ENCODE peak calls at places on chromosomes 2 and 18, in six cellular contexts. M, I, O, Y, H and G are unnamed samples.

GRCh38 chr2:128375454-128375853 is 56.8 kb upstream of the HS6ST1 start:
- DNase-seq in M (no peak), I (no peak), O (no peak), Y (no peak), H (no peak), G (no peak)

GRCh38 chr2:55885129-55885943 is 38.2 kb downstream of the EFEMP1 start:
- DNase-seq in M (no peak), I (no peak), O (no peak), Y (peak; percentile 90), H (no peak), G (no peak)

GRCh38 chr2:15334650-15335326 is 226.3 kb downstream of the NBAS start:
- DNase-seq in M (no peak), I (no peak), O (no peak), Y (peak; percentile 28), H (no peak), G (no peak)

GRCh38 chr18:59478591-59478990 is 119.5 kb upstream of the LMAN1 start:
- DNase-seq in M (no peak), I (no peak), O (no peak), Y (no peak), H (no peak), G (no peak)

GRCh38 chr18:59238385-59238784 is 18.4 kb downstream of the GRP start:
- DNase-seq in M (no peak), I (no peak), O (no peak), Y (no peak), H (no peak), G (no peak)

GRCh38 chr2:100196786-100197494 is 54.5 kb upstream of the AFF3 start:
- DNase-seq in M (no peak), I (no peak), O (no peak), Y (no peak), H (no peak), G (no peak)

GRCh38 chr2:241822264-241822623 is 13.3 kb downstream of the NEU4 start:
- DNase-seq in M (no peak), I (no peak), O (no peak), Y (no peak), H (no peak), G (no peak)

GRCh38 chr2:237487496-237487895 is 445 bp downstream of the MLPH start:
- DNase-seq in M (no peak), I (no peak), O (no peak), Y (peak; percentile 34), H (no peak), G (no peak)

GRCh38 chr2:143398701-143399260 is 269.6 kb downstream of the ARHGAP15 start:
- DNase-seq in M (no peak), I (no peak), O (no peak), Y (no peak), H (no peak), G (no peak)

GRCh38 chr2:238947243-238947760 is 99.4 kb downstream of the TWIST2 start:
- DNase-seq in M (no peak), I (no peak), O (no peak), Y (no peak), H (no peak), G (no peak)

GRCh38 chr2:119475225-119475856 is 43.7 kb downstream of the TMEM37 start:
- DNase-seq in M (no peak), I (no peak), O (no peak), Y (no peak), H (no peak), G (no peak)

GRCh38 chr2:5696741-5697521 is 4.7 kb downstream of the SOX11 start:
- DNase-seq in M (peak; percentile 40), I (no peak), O (no peak), Y (peak; percentile 83), H (no peak), G (no peak)

GRCh38 chr18:9101730-9102390 is 639 bp upstream of the NDUFV2 start:
- DNase-seq in M (no peak), I (no peak), O (no peak), Y (peak; percentile 8), H (no peak), G (no peak)

GRCh38 chr2:43537137-43537536 is 58.7 kb downstream of the THADA start:
- DNase-seq in M (no peak), I (no peak), O (no peak), Y (no peak), H (no peak), G (no peak)

GRCh38 chr18:48539406-48540328 is 836 bp downstream of the CTIF start:
- DNase-seq in M (no peak), I (peak; percentile 14), O (no peak), Y (peak; percentile 68), H (no peak), G (no peak)

GRCh38 chr18:43129946-43130523 is 14.6 kb upstream of the RIT2 start:
- DNase-seq in M (no peak), I (no peak), O (no peak), Y (no peak), H (no peak), G (no peak)